ENCODE peak calls at places on chromosome 16, in four cellular contexts. V is fibroblast of pulmonary artery, N is left ventricle myocardium inferior, A is uterus. U is an unnamed sample.

GRCh38 chr16:67675579-67675935 is 8.9 kb downstream of the C16orf86 start:
- DNase-seq in N (no peak), V (no peak), A (no peak), U (no peak)

GRCh38 chr16:27193300-27193990 is 9.9 kb upstream of the KDM8 start:
- DNase-seq in A (no peak), N (no peak), V (no peak), U (no peak)

GRCh38 chr16:26963109-26963508 is 103.6 kb upstream of the C16orf82 start:
- DNase-seq in N (no peak), V (peak; percentile 14), A (no peak), U (no peak)

GRCh38 chr16:89827383-89828198 is 684 bp upstream of the SPIRE2 start:
- DNase-seq in V (peak; percentile 74), N (peak; percentile 46), A (no peak), U (no peak)

GRCh38 chr16:69351309-69352027 is at the start of gene TMED6:
- DNase-seq in A (no peak), V (no peak), N (no peak), U (no peak)

GRCh38 chr16:57391708-57392107 is 12.9 kb upstream of the CCL17 start:
- DNase-seq in V (no peak), N (no peak), A (no peak), U (no peak)

GRCh38 chr16:705748-706188 is at the start of gene FBXL16:
- DNase-seq in V (no peak), A (no peak), N (no peak), U (no peak)

GRCh38 chr16:56869513-56870270 is 4.7 kb downstream of the SLC12A3 start:
- DNase-seq in A (no peak), V (peak; percentile 18), N (no peak), U (no peak)

GRCh38 chr16:56306690-56307533 is 115.6 kb downstream of the GNAO1 start:
- DNase-seq in A (no peak), N (no peak), V (no peak), U (no peak)

GRCh38 chr16:84898447-84898846 is 78.7 kb downstream of the CRISPLD2 start:
- DNase-seq in N (no peak), A (no peak), V (no peak), U (no peak)

GRCh38 chr16:27444015-27444414 is 42.0 kb downstream of the IL21R start:
- DNase-seq in A (no peak), V (peak; percentile 71), N (no peak), U (peak; percentile 45)

GRCh38 chr16:53034306-53034705 is 18.4 kb downstream of the CHD9NB start:
- DNase-seq in V (no peak), A (no peak), N (no peak), U (no peak)

GRCh38 chr16:54374136-54374535 is 87.5 kb upstream of the IRX3 start:
- DNase-seq in A (no peak), V (peak; percentile 14), N (no peak), U (no peak)

GRCh38 chr16:49463529-49463928 is 89.9 kb downstream of the C16orf78 start:
- DNase-seq in N (no peak), A (no peak), V (no peak), U (peak; percentile 62)

GRCh38 chr16:70612931-70613330 is 33.4 kb upstream of the IL34 start:
- DNase-seq in N (no peak), A (no peak), V (no peak), U (no peak)

GRCh38 chr16:67015317-67015731 is 13.6 kb upstream of the CBFB start:
- DNase-seq in N (no peak), V (no peak), A (no peak), U (peak; percentile 55)

GRCh38 chr16:22008215-22009142 is 568 bp downstream of the MOSMO start:
- DNase-seq in A (peak; percentile 29), N (no peak), V (no peak), U (no peak)

GRCh38 chr16:57186630-57187507 is 740 bp downstream of the RSPRY1 start:
- DNase-seq in N (no peak), V (no peak), A (peak; percentile 22), U (peak; percentile 75)

GRCh38 chr16:46690281-46691178 is 1.1 kb downstream of the ORC6 start:
- DNase-seq in N (no peak), V (peak; percentile 49), A (no peak), U (no peak)

GRCh38 chr16:77788196-77789084 is at the start of gene VAT1L:
- DNase-seq in V (peak; percentile 50), A (no peak), N (peak; percentile 19), U (no peak)

GRCh38 chr16:65954446-65954845 is 412.0 kb upstream of the CDH5 start:
- DNase-seq in V (no peak), A (no peak), N (no peak), U (no peak)

GRCh38 chr16:84839054-84839453 is 19.3 kb downstream of the CRISPLD2 start:
- DNase-seq in V (peak; percentile 82), N (no peak), A (no peak), U (no peak)

GRCh38 chr16:2028620-2029220 is 2.0 kb downstream of the NHERF2 start:
- DNase-seq in N (no peak), V (no peak), A (no peak), U (no peak)

GRCh38 chr16:8893426-8893825 is 11.3 kb downstream of the LITAFD start:
- DNase-seq in N (no peak), A (no peak), V (no peak), U (no peak)

GRCh38 chr16:57185446-57185944 is 344 bp downstream of the PSME3IP1 start:
- DNase-seq in V (peak; percentile 70), A (peak; percentile 55), N (peak; percentile 40), U (peak; percentile 82)

GRCh38 chr16:46891910-46892309 is 7.7 kb downstream of the GPT2 start:
- DNase-seq in A (no peak), N (no peak), V (no peak), U (no peak)

GRCh38 chr16:21277927-21278706 is at the start of gene CRYM:
- DNase-seq in V (peak; percentile 26), N (peak; percentile 71), A (peak; percentile 41), U (peak; percentile 78)

GRCh38 chr16:26802440-26802839 is 264.3 kb upstream of the C16orf82 start:
- DNase-seq in N (no peak), V (no peak), A (no peak), U (no peak)

GRCh38 chr16:28210979-28211505 is 723 bp downstream of the XPO6 start:
- DNase-seq in V (peak; percentile 61), A (peak; percentile 57), N (peak; percentile 68), U (peak; percentile 83)

GRCh38 chr16:28101533-28101890 is 38.0 kb upstream of the GSG1L start:
- DNase-seq in N (no peak), V (no peak), A (no peak), U (no peak)

GRCh38 chr16:78500659-78501226 is 401.3 kb downstream of the WWOX start:
- DNase-seq in N (no peak), V (no peak), A (no peak), U (no peak)

GRCh38 chr16:82043680-82044584 is 8.9 kb downstream of the HSD17B2 start:
- DNase-seq in A (no peak), N (no peak), V (no peak), U (no peak)

GRCh38 chr16:47143677-47144558 is at the start of gene NETO2:
- DNase-seq in A (no peak), V (peak; percentile 65), N (peak; percentile 48), U (no peak)

GRCh38 chr16:15548482-15548891 is 94.5 kb downstream of the MARF1 start:
- DNase-seq in A (no peak), V (no peak), N (no peak), U (no peak)

GRCh38 chr16:72991211-72991610 is 56.7 kb downstream of the ZFHX3 start:
- DNase-seq in N (no peak), A (no peak), V (no peak), U (no peak)

GRCh38 chr16:56343661-56344517 is 81.5 kb downstream of the AMFR start:
- DNase-seq in A (no peak), V (no peak), N (no peak), U (no peak)

GRCh38 chr16:85583491-85584181 is 29.5 kb upstream of the GSE1 start:
- DNase-seq in N (no peak), A (no peak), V (peak; percentile 69), U (no peak)

DNA sequence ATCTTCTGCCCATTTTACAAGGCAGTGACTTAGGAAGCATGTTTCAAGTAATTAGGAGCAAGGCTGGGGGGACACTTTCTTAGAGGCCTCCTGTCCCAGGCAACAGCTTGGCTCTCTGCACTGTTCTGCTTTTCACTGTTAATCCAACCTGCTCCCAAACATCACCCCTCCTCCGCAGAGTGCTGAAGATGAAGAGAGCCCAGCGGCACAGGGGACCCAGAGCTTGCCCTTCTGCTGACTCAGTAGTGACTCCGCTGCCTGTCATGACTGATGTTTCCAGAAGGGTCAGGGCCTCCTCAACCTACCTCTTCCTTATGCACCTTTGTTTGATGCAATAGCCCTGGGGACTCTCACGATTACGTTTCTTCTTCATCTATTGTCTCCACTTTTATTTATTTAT is 38.9 kb upstream of the NDRG4 start:
- DNase-seq in A (no peak), N (no peak), V (no peak), U (no peak)
- TF ChIP-seq CTCF in A (no peak), N (no peak), V (no peak), U (no peak)

GRCh38 chr16:11848842-11849241 is 2.5 kb downstream of the RSL1D1 start:
- DNase-seq in N (no peak), A (no peak), V (peak; percentile 16), U (no peak)
- H3K4me3 ChIP-seq in N (no peak overlapping the region), A (no peak overlapping the region), V (no peak overlapping the region), U (no peak overlapping the region)

GRCh38 chr16:62068747-62069146 is 32.5 kb upstream of the CDH8 start:
- DNase-seq in N (no peak), V (no peak), A (no peak), U (no peak)
- TF ChIP-seq CTCF in N (no peak), V (no peak), A (no peak), U (no peak)

GRCh38 chr16:88453621-88454314 is 688 bp downstream of the ZFPM1 start:
- DNase-seq in V (no peak), A (no peak), N (no peak), U (no peak)

GRCh38 chr16:88453217-88453531 is at the start of gene ZFPM1:
- DNase-seq in A (no peak), N (no peak), V (no peak), U (no peak)

GRCh38 chr16:88452485-88453216 is 429 bp upstream of the ZFPM1 start:
- DNase-seq in A (peak; percentile 98), N (peak; percentile 98), V (peak; percentile 95), U (peak; percentile 97)

GRCh38 chr16:88449267-88449561 is 3.9 kb upstream of the ZFPM1 start:
- DNase-seq in V (no peak), A (no peak), N (no peak), U (no peak)

DNA sequence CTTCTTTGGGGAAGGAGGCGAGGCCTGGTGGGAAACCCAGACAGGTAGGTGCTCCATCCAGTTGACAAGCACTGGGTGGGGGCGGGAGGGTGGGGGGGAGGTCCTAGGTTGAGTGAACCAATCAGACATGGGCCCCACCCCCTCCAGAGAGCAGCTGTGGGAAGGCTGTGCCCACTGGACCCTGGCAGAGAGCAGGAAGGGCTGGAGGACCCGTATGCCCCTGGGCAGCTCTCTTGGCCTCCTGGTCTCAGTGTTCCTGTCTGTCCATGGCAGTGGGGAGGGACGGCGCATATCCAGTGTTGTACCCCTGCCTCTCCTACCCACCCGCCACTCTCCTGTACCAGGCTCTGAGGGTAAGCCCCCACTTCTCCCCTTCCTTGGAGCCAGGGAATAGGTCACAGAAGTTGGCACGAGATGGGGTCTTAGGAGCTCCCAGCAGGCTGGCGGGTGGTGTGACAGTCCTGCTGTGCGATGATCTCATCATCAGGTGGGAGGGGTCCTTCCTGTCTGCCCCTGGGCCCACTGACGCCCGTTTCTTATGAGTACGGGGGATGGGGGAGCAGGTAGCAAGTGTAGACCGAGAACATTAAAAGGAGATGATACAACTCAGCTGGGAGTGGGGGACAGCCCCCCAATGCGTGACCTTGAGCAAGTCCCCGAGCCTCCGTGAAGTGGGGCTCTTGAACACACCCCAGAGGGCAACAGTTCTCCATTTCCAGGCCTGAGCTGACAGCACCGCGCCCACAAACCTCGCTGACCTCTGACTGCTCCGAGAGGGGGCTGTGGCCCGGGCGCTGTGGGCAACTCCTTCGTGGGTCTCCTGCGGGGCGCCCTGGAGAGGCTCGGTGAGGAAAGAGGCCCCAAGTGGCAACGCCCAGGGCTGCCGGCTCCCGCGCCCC is 1.2 kb upstream of the ZFPM1 start:
- DNase-seq in V (no peak), N (no peak), A (no peak), U (no peak)
- H3K4me3 ChIP-seq in V (no peak overlapping the region), N (peak overlapping the region; percentile 76), A (peak overlapping the region; percentile 33), U (peak overlapping the region; percentile 91)

U was measured in coronary artery.